ENCODE peak calls at places on chromosomes 4 and X, in seven cellular contexts. F is endothelial cell of umbilical vein, M is HCT116, G is breast epithelium, Y is spleen, K is Panc1, N is stomach. A is an unnamed sample.
A peak's percentile ranks its signal among the peaks of the same experiment; 100 is the strongest.

GRCh38 chr4:41363384-41363981 is 106.8 kb downstream of the UCHL1 start:
- DNase-seq in K (no peak), M (no peak), F (peak; percentile 83), N (no peak), G (no peak), Y (peak; percentile 51), A (no peak)

GRCh38 chr4:180642732-180643131 is 1600.5 kb upstream of the TENM3 start:
- DNase-seq in Y (no peak), K (no peak), F (no peak), M (no peak), N (no peak), G (no peak), A (no peak)

GRCh38 chr4:85381968-85382367 is 93.0 kb upstream of the ARHGAP24 start:
- DNase-seq in Y (no peak), G (no peak), N (no peak), M (no peak), F (no peak), K (no peak), A (no peak)

GRCh38 chr4:17323619-17324400 is 188.1 kb downstream of the QDPR start:
- DNase-seq in K (no peak), G (no peak), Y (no peak), M (no peak), F (peak; percentile 76), N (no peak), A (no peak)

GRCh38 chr4:101987623-101988243 is 197.2 kb downstream of the BANK1 start:
- DNase-seq in Y (no peak), K (no peak), M (no peak), G (no peak), N (no peak), F (no peak), A (no peak)

GRCh38 chrX:134688839-134689238 is 30.6 kb upstream of the PLAC1 start:
- DNase-seq in F (no peak), M (no peak), K (no peak), N (no peak), G (no peak), Y (no peak), A (no peak)

GRCh38 chr4:77193511-77194236 is 36.7 kb downstream of the CCNG2 start:
- DNase-seq in M (no peak), K (no peak), F (no peak), N (peak; percentile 62), G (no peak), Y (peak; percentile 95), A (peak; percentile 66)

GRCh38 chrX:31449975-31450374 is 378.1 kb upstream of the FTHL17 start:
- DNase-seq in F (no peak), Y (no peak), G (no peak), N (no peak), M (no peak), K (no peak), A (no peak)

GRCh38 chr4:150874386-150875226 is 140.5 kb downstream of the LRBA start:
- DNase-seq in M (no peak), Y (no peak), N (no peak), K (no peak), G (no peak), F (no peak), A (no peak)

GRCh38 chr4:25030283-25031076 is at the start of gene LGI2:
- DNase-seq in Y (no peak), N (peak; percentile 68), M (no peak), G (no peak), K (no peak), F (no peak), A (peak; percentile 74)
- H3K4me3 ChIP-seq in Y (peak within 1 kb of the TSS; percentile 26), N (peak within 1 kb of the TSS; percentile 56), M (no peak within 1 kb of the TSS), G (peak within 1 kb of the TSS; percentile 51), K (peak within 1 kb of the TSS; percentile 17), F (no peak within 1 kb of the TSS), A (peak within 1 kb of the TSS; percentile 68)

GRCh38 chrX:140715787-140716186 is 6.2 kb downstream of the LINC00632 start:
- DNase-seq in Y (no peak), N (no peak), G (no peak), M (no peak), K (no peak), F (no peak), A (no peak)

GRCh38 chrX:140709421-140709846 is at the start of gene LINC00632:
- DNase-seq in Y (no peak), G (no peak), F (no peak), N (no peak), M (no peak), K (no peak), A (no peak)

GRCh38 chrX:140710710-140711109 is 1.2 kb downstream of the LINC00632 start:
- DNase-seq in F (no peak), Y (no peak), G (no peak), K (no peak), N (no peak), M (no peak), A (no peak)

GRCh38 chrX:140713174-140713539 is 3.6 kb downstream of the LINC00632 start:
- DNase-seq in K (no peak), M (no peak), F (no peak), N (no peak), Y (no peak), G (no peak), A (no peak)

DNA sequence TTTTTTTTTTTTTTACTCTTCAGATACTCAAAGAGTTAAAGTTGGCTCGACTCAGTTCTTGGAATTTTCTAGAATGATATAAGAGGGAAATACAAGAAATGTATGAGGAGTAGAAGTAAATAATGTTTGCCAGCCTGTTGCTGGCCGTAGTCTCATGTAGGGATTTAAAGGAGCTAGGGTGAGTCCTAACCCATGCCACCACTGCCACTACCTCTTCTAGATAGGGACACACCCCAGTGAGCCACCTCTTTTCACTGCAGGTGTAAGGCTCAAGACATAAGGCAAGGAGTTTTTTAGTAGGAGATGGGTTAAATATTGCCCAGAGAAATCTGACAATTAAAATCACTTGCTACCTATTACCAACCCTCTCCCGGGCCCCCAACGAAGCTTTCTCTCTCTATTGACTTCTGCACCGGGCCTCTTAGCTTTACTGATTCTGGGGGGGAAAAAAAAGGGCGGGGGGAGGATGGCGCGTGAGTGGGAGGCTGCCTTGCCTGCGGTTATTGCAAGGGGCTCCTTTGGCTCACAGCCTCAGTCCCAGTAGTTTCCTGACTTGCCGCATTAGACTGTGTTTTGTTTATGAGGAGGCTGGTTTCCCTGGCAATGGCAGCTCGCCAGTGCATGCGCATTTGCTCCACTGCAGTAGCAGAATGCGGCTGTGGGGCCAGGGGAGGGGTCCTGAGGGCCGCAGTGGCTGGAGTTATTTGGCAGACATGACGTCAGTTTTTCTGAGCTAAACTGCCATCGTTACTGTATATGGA is 3.0 kb downstream of the LINC00632 start:
- DNase-seq in M (no peak), G (peak; percentile 52), K (no peak), Y (no peak), F (no peak), N (peak; percentile 38), A (peak; percentile 67)
- TF ChIP-seq POLR2AphosphoS5 in M (no peak), G (no peak), K (no peak), Y (no peak), F (no peak), N (no peak), A (no peak)

GRCh38 chr4:8819019-8819418 is 52.6 kb downstream of the HMX1 start:
- DNase-seq in N (no peak), M (no peak), K (no peak), G (peak; percentile 27), F (no peak), Y (no peak), A (no peak)
- H3K4me3 ChIP-seq in N (no peak overlapping the region), M (no peak overlapping the region), K (no peak overlapping the region), G (no peak overlapping the region), F (no peak overlapping the region), Y (no peak overlapping the region), A (no peak overlapping the region)

GRCh38 chr4:54274786-54275503 is 45.9 kb downstream of the PDGFRA start:
- DNase-seq in K (no peak), M (no peak), N (no peak), G (no peak), Y (no peak), F (no peak), A (no peak)

GRCh38 chr4:54281060-54281781 is 52.1 kb downstream of the PDGFRA start:
- DNase-seq in K (no peak), Y (no peak), G (no peak), N (peak; percentile 92), M (no peak), F (peak; percentile 98), A (peak; percentile 92)

GRCh38 chr4:54276633-54277426 is 47.7 kb downstream of the PDGFRA start:
- DNase-seq in M (no peak), F (peak; percentile 60), Y (no peak), K (no peak), G (no peak), N (no peak), A (no peak)

GRCh38 chr4:54274264-54274663 is 45.2 kb downstream of the PDGFRA start:
- DNase-seq in G (no peak), F (no peak), M (no peak), K (no peak), Y (no peak), N (no peak), A (no peak)

GRCh38 chr4:54277691-54278090 is 48.6 kb downstream of the PDGFRA start:
- DNase-seq in K (no peak), G (no peak), N (no peak), F (peak; percentile 92), Y (no peak), M (no peak), A (no peak)
- TF ChIP-seq POLR2AphosphoS5 in K (no peak), G (no peak), N (peak; percentile 31), F (no peak), Y (no peak), M (no peak), A (peak; percentile 13)

DNA sequence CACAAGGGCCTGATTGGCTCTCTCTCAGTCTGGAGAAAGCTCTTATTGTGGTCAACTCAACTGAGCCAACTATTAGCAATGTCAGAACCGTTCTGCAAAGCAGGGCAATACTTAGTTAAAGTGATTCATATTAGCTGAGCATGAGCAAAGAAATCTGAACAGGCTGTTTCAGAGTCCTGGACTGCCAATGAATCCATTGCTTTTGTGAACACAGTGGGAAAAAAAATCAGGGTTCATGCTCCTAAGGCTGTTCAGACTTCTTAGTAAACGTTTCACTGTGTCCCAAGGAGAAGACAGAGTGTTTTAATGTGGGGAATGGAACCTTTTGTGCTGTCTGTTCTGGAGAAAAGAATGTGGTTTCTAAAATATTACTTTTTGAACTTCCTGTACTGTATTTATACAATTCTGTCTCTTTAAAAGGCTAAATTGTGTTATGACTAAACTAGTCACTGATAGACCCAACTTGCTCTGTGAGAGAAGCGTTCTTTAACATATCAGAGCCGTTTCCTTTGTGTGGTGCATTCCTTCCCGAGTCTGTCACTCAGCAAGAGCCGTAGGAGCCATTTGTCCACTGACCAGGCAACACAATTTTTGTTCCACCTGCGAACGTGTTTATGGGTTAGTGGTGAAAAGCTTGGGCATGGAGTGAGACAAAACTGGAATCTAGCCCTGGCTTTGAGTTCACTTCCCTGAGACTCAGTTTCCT is 366.1 kb downstream of the FBXO8 start:
- DNase-seq in N (no peak), G (no peak), F (no peak), Y (no peak), M (no peak), K (no peak), A (no peak)
- H3K4me3 ChIP-seq in N (no peak overlapping the region), G (no peak overlapping the region), F (no peak overlapping the region), Y (no peak overlapping the region), M (no peak overlapping the region), K (no peak overlapping the region), A (no peak overlapping the region)

GRCh38 chr4:155376387-155377268 is at the start of gene MAP9:
- DNase-seq in N (peak; percentile 84), G (peak; percentile 81), Y (peak; percentile 97), K (peak; percentile 88), M (no peak), F (peak; percentile 38), A (peak; percentile 93)
- TF ChIP-seq POLR2AphosphoS5 in N (no peak), G (no peak), Y (peak; percentile 39), K (no peak), M (no peak), F (no peak), A (no peak)

GRCh38 chrX:154478728-154479622 is at the start of gene LAGE3:
- DNase-seq in K (peak; percentile 61), F (peak; percentile 92), N (peak; percentile 95), M (peak; percentile 69), Y (peak; percentile 97), G (peak; percentile 90), A (peak; percentile 96)
- H3K4me3 ChIP-seq in K (peak within 1 kb of the TSS; percentile 65), F (peak within 1 kb of the TSS; percentile 39), N (peak within 1 kb of the TSS; percentile 54), M (peak within 1 kb of the TSS; percentile 60), Y (peak within 1 kb of the TSS; percentile 41), G (peak within 1 kb of the TSS; percentile 44), A (peak within 1 kb of the TSS; percentile 37)